ENCODE peak calls at places on chromosomes 2 and 18, in four cellular contexts. N is mesendoderm; D is CD4-positive, alpha-beta T cell; Y is astrocyte. B is an unnamed sample.

GRCh38 chr2:100246163-100247145 is 75.8 kb downstream of the LONRF2 start:
- DNase-seq in Y (no peak), N (peak; percentile 59), D (no peak), B (peak; percentile 17)

GRCh38 chr2:133841905-133842304 is 273.6 kb upstream of the NCKAP5 start:
- DNase-seq in D (no peak), N (no peak), Y (peak; percentile 98), B (no peak)

GRCh38 chr2:46000660-46001059 is 296.5 kb upstream of the EPAS1 start:
- DNase-seq in D (no peak), N (no peak), Y (no peak), B (no peak)

GRCh38 chr2:143742631-143743030 is 613.4 kb downstream of the ARHGAP15 start:
- DNase-seq in N (no peak), Y (no peak), D (no peak), B (no peak)

GRCh38 chr2:219687882-219688559 is 60.6 kb downstream of the SLC4A3 start:
- DNase-seq in D (no peak), N (peak; percentile 82), Y (peak; percentile 16), B (peak; percentile 67)

GRCh38 chr18:8322486-8322885 is 286.8 kb upstream of the RAB12 start:
- DNase-seq in Y (no peak), N (no peak), D (no peak), B (no peak)

GRCh38 chr2:118833716-118834439 is 13.6 kb downstream of the EN1 start:
- DNase-seq in Y (no peak), N (peak; percentile 26), D (no peak), B (peak; percentile 22)

GRCh38 chr2:95025406-95026319 is at the start of gene MAL:
- DNase-seq in N (peak; percentile 52), Y (no peak), D (peak; percentile 52), B (peak; percentile 66)

GRCh38 chr2:176599796-176600485 is 330.7 kb downstream of the MTX2 start:
- DNase-seq in Y (no peak), D (no peak), N (peak; percentile 64), B (no peak)

GRCh38 chr2:97950329-97951154 is 45.2 kb downstream of the TMEM131 start:
- DNase-seq in Y (peak; percentile 96), N (no peak), D (no peak), B (no peak)

GRCh38 chr18:3261393-3262233 is at the start of gene MYL12B:
- DNase-seq in Y (peak; percentile 75), N (peak; percentile 90), D (peak; percentile 68), B (peak; percentile 90)

GRCh38 chr2:183070942-183071844 is 7.4 kb upstream of the DUSP19 start:
- DNase-seq in Y (peak; percentile 16), N (peak; percentile 92), D (no peak), B (peak; percentile 87)

GRCh38 chr2:224901121-224901676 is 141.1 kb downstream of the DOCK10 start:
- DNase-seq in N (no peak), D (no peak), Y (no peak), B (no peak)

GRCh38 chr2:60519259-60519863 is 34.1 kb downstream of the BCL11A start:
- DNase-seq in D (no peak), N (no peak), Y (peak; percentile 88), B (no peak)

GRCh38 chr2:96798733-96799622 is 17.1 kb upstream of the CNNM3 start:
- DNase-seq in Y (no peak), D (no peak), N (no peak), B (no peak)

GRCh38 chr2:1816414-1816911 is 72.1 kb upstream of the PXDN start:
- DNase-seq in D (no peak), Y (peak; percentile 67), N (no peak), B (no peak)

GRCh38 chr2:176613358-176614032 is 344.3 kb downstream of the MTX2 start:
- DNase-seq in N (no peak), D (no peak), Y (peak; percentile 50), B (no peak)

GRCh38 chr18:5309888-5310470 is 14.5 kb upstream of the ZBTB14 start:
- DNase-seq in D (no peak), N (no peak), Y (no peak), B (no peak)

GRCh38 chr18:24341361-24341760 is 56.3 kb downstream of the OSBPL1A start:
- DNase-seq in D (no peak), N (no peak), Y (no peak), B (no peak)

GRCh38 chr18:24567199-24567598 is 106.8 kb downstream of the HRH4 start:
- DNase-seq in N (peak; percentile 67), Y (peak; percentile 11), D (no peak), B (peak; percentile 73)

GRCh38 chr2:15040429-15041084 is 408.0 kb downstream of the LRATD1 start:
- DNase-seq in N (no peak), Y (no peak), D (no peak), B (no peak)

GRCh38 chr2:110678457-110679336 is 834 bp upstream of the BUB1 start:
- DNase-seq in Y (peak; percentile 13), D (no peak), N (peak; percentile 17), B (no peak)

GRCh38 chr2:229201522-229201921 is 69.6 kb downstream of the PID1 start:
- DNase-seq in D (no peak), Y (no peak), N (no peak), B (no peak)

GRCh38 chr2:99158599-99158998 is 3.8 kb downstream of the LIPT1 start:
- DNase-seq in D (no peak), N (peak; percentile 33), Y (no peak), B (no peak)

GRCh38 chr2:223469270-223470057 is 132.7 kb downstream of the SCG2 start:
- DNase-seq in D (no peak), Y (peak; percentile 74), N (peak; percentile 83), B (peak; percentile 45)

GRCh38 chr2:26178746-26179436 is 6.0 kb downstream of the GAREM2 start:
- DNase-seq in N (peak; percentile 63), D (no peak), Y (no peak), B (peak; percentile 53)

GRCh38 chr2:99706734-99707133 is 216.9 kb upstream of the REV1 start:
- DNase-seq in Y (peak; percentile 54), D (no peak), N (no peak), B (no peak)

GRCh38 chr2:219562049-219563020 is 9.0 kb downstream of the OBSL1 start:
- DNase-seq in Y (no peak), N (no peak), D (no peak), B (peak; percentile 33)

GRCh38 chr2:182415771-182416170 is 11.1 kb downstream of the PDE1A start:
- DNase-seq in D (no peak), Y (no peak), N (no peak), B (no peak)

GRCh38 chr2:10326707-10327594 is 24.2 kb downstream of the HPCAL1 start:
- DNase-seq in Y (no peak), D (no peak), N (no peak), B (no peak)

GRCh38 chr2:135072125-135072997 is 20.3 kb downstream of the RAB3GAP1 start:
- DNase-seq in N (peak; percentile 57), D (no peak), Y (no peak), B (no peak)

GRCh38 chr2:73982140-73982617 is 2.5 kb upstream of the TET3 start:
- DNase-seq in D (no peak), N (no peak), Y (peak; percentile 45), B (no peak)

GRCh38 chr18:58350526-58350925 is 278.4 kb downstream of the ALPK2 start:
- DNase-seq in D (no peak), Y (no peak), N (no peak), B (no peak)

GRCh38 chr2:196957881-196958525 is 31.5 kb upstream of the PGAP1 start:
- DNase-seq in Y (no peak), N (no peak), D (no peak), B (no peak)

GRCh38 chr2:31335921-31336570 is 78.5 kb downstream of the XDH start:
- DNase-seq in Y (peak; percentile 93), D (no peak), N (peak; percentile 93), B (peak; percentile 61)

GRCh38 chr2:19321946-19322345 is 36.5 kb downstream of the OSR1 start:
- DNase-seq in Y (peak; percentile 31), D (no peak), N (no peak), B (no peak)

GRCh38 chr18:43563780-43564179 is 286.5 kb upstream of the SYT4 start:
- DNase-seq in Y (peak; percentile 10), D (no peak), N (peak; percentile 76), B (peak; percentile 23)

B was measured in ELF-1.